ENCODE peak calls at places on chromosomes 7 and 10, in eight cellular contexts. D, E, Y, X, R, C, M and Q are unnamed samples.

GRCh38 chr10:113052076-113052830 is 102.2 kb downstream of the TCF7L2 start:
- DNase-seq in D (no peak), E (peak; percentile 62), Y (no peak), X (no peak), R (no peak), C (no peak), M (no peak), Q (no peak)

GRCh38 chr7:2619120-2619519 is 12.7 kb upstream of the TTYH3 start:
- DNase-seq in D (no peak), E (peak; percentile 74), Y (no peak), X (peak; percentile 45), R (peak; percentile 81), C (no peak), M (no peak), Q (no peak)

GRCh38 chr10:84863675-84864074 is 535.3 kb downstream of the CCSER2 start:
- DNase-seq in D (no peak), E (no peak), Y (no peak), X (no peak), R (no peak), C (no peak), M (no peak), Q (no peak)

GRCh38 chr7:90768301-90768700 is 172.2 kb downstream of the CDK14 start:
- DNase-seq in D (no peak), E (no peak), Y (no peak), X (no peak), R (no peak), C (no peak), M (no peak), Q (no peak)

GRCh38 chr7:136405931-136406777 is 429.0 kb upstream of the MTPN start:
- DNase-seq in D (peak; percentile 71), E (peak; percentile 52), Y (peak; percentile 31), X (peak; percentile 35), R (peak; percentile 66), C (peak; percentile 81), M (peak; percentile 80), Q (peak; percentile 63)

GRCh38 chr10:50416181-50416824 is 165.0 kb upstream of the ASAH2 start:
- DNase-seq in D (peak; percentile 41), E (peak; percentile 49), Y (no peak), X (no peak), R (no peak), C (no peak), M (no peak), Q (no peak)

GRCh38 chr10:43254199-43254730 is 12.6 kb downstream of the RASGEF1A start:
- DNase-seq in D (no peak), E (no peak), Y (no peak), X (no peak), R (no peak), C (no peak), M (no peak), Q (no peak)

GRCh38 chr7:26202019-26202985 is 757 bp downstream of the CBX3 start:
- DNase-seq in D (peak; percentile 41), E (peak; percentile 39), Y (no peak), X (peak; percentile 61), R (peak; percentile 57), C (no peak), M (peak; percentile 66), Q (no peak)

GRCh38 chr7:123439186-123439585 is 95.2 kb downstream of the IQUB start:
- DNase-seq in D (no peak), E (no peak), Y (no peak), X (no peak), R (no peak), C (peak; percentile 47), M (no peak), Q (no peak)

GRCh38 chr7:12706900-12707536 is 19.6 kb downstream of the ARL4A start:
- DNase-seq in D (no peak), E (peak; percentile 85), Y (no peak), X (no peak), R (peak; percentile 68), C (no peak), M (no peak), Q (no peak)
- H3K4me3 ChIP-seq in D (no peak overlapping the region), E (no peak overlapping the region), Y (no peak overlapping the region), X (no peak overlapping the region), R (no peak overlapping the region), C (no peak overlapping the region), M (no peak overlapping the region), Q (no peak overlapping the region)

GRCh38 chr7:101688183-101688831 is 59.2 kb upstream of the MYL10 start:
- DNase-seq in D (peak; percentile 73), E (peak; percentile 45), Y (no peak), X (peak; percentile 77), R (peak; percentile 43), C (peak; percentile 94), M (peak; percentile 83), Q (peak; percentile 36)

GRCh38 chr7:101687081-101687480 is 58.0 kb upstream of the MYL10 start:
- DNase-seq in D (no peak), E (no peak), Y (no peak), X (no peak), R (no peak), C (no peak), M (no peak), Q (no peak)

GRCh38 chr7:101686030-101686429 is 56.9 kb upstream of the MYL10 start:
- DNase-seq in D (no peak), E (no peak), Y (no peak), X (no peak), R (no peak), C (no peak), M (no peak), Q (peak; percentile 44)

GRCh38 chr7:101688995-101689907 is 60.2 kb upstream of the MYL10 start:
- DNase-seq in D (no peak), E (no peak), Y (no peak), X (no peak), R (no peak), C (no peak), M (no peak), Q (no peak)

GRCh38 chr7:101687791-101688182 is 58.7 kb upstream of the MYL10 start:
- DNase-seq in D (no peak), E (no peak), Y (no peak), X (no peak), R (no peak), C (no peak), M (no peak), Q (no peak)
- H3K4me3 ChIP-seq in D (no peak overlapping the region), E (no peak overlapping the region), Y (no peak overlapping the region), X (no peak overlapping the region), R (no peak overlapping the region), C (no peak overlapping the region), M (no peak overlapping the region), Q (no peak overlapping the region)

GRCh38 chr7:155803418-155804376 is 8.6 kb downstream of the SHH start:
- DNase-seq in D (no peak), E (no peak), Y (no peak), X (no peak), R (no peak), C (peak; percentile 90), M (no peak), Q (no peak)
- H3K4me3 ChIP-seq in D (peak overlapping the region; percentile 41), E (peak overlapping the region; percentile 2), Y (peak overlapping the region; percentile 19), X (no peak overlapping the region), R (peak overlapping the region; percentile 10), C (peak overlapping the region; percentile 66), M (peak overlapping the region; percentile 26), Q (peak overlapping the region; percentile 41)

GRCh38 chr10:131885391-131886165 is 15.2 kb upstream of the PPP2R2D start:
- DNase-seq in D (peak; percentile 69), E (peak; percentile 43), Y (no peak), X (peak; percentile 84), R (peak; percentile 41), C (peak; percentile 95), M (peak; percentile 84), Q (no peak)
- H3K4me3 ChIP-seq in D (no peak overlapping the region), E (no peak overlapping the region), Y (no peak overlapping the region), X (no peak overlapping the region), R (no peak overlapping the region), C (no peak overlapping the region), M (no peak overlapping the region), Q (no peak overlapping the region)

GRCh38 chr7:104883248-104883717 is 130.7 kb upstream of the KMT2E start:
- DNase-seq in D (no peak), E (no peak), Y (no peak), X (no peak), R (no peak), C (no peak), M (peak; percentile 64), Q (no peak)
- H3K4me3 ChIP-seq in D (no peak overlapping the region), E (no peak overlapping the region), Y (no peak overlapping the region), X (no peak overlapping the region), R (no peak overlapping the region), C (no peak overlapping the region), M (no peak overlapping the region), Q (no peak overlapping the region)

GRCh38 chr10:58335306-58336005 is 650 bp downstream of the UBE2D1 start:
- DNase-seq in D (peak; percentile 34), E (peak; percentile 65), Y (no peak), X (peak; percentile 55), R (peak; percentile 29), C (peak; percentile 77), M (peak; percentile 41), Q (no peak)
- H3K4me3 ChIP-seq in D (peak overlapping the region; percentile 82), E (peak overlapping the region; percentile 80), Y (peak overlapping the region; percentile 87), X (peak overlapping the region; percentile 92), R (peak overlapping the region; percentile 73), C (peak overlapping the region; percentile 88), M (peak overlapping the region; percentile 80), Q (peak overlapping the region; percentile 71)